ENCODE peak calls at places on chromosomes 2 and 18, in five cellular contexts. N is NCI-H1417; L is OCI-LY7; O is activated naive CD4-positive, alpha-beta T cell treated with anti-CD3 and anti-CD28 coated beads, Interleukin-2, amount 10 ng/mL, durations not matched to agents 7 days and 5 days; E is H54. H is an unnamed sample.

GRCh38 chr18:63322908-63323634 is 3.5 kb upstream of the BCL2 start:
- DNase-seq in N (peak), O (peak), E (peak), L (peak), H (peak)

GRCh38 chr2:8799004-8799403 is 38.4 kb downstream of the KIDINS220 start:
- DNase-seq in N (no peak), O (no peak), L (no peak), E (no peak), H (no peak)

GRCh38 chr2:165804719-165805118 is 10.7 kb upstream of the GALNT3 start:
- DNase-seq in O (no peak), N (no peak), L (no peak), E (no peak), H (peak)

GRCh38 chr18:44777429-44778192 is 96.9 kb downstream of the SETBP1 start:
- DNase-seq in O (no peak), L (no peak), E (no peak), N (no peak), H (no peak)

GRCh38 chr2:7012141-7012809 is 95.1 kb downstream of the RNF144A start:
- DNase-seq in O (no peak), E (no peak), N (peak), L (no peak), H (peak)

GRCh38 chr2:11656671-11657101 is 13.3 kb downstream of the NTSR2 start:
- DNase-seq in N (no peak), O (no peak), L (no peak), E (no peak), H (no peak)

GRCh38 chr2:19786408-19787058 is 115.2 kb downstream of the TTC32 start:
- DNase-seq in L (no peak), N (no peak), O (no peak), E (peak), H (no peak)

GRCh38 chr18:36856815-36857214 is 27.9 kb downstream of the KIAA1328 start:
- DNase-seq in O (no peak), N (no peak), L (no peak), E (no peak), H (no peak)

GRCh38 chr18:56146565-56146964 is 491.8 kb downstream of the TXNL1 start:
- DNase-seq in N (no peak), O (no peak), L (no peak), E (no peak), H (no peak)

H was measured in NCI-H510A.